ENCODE peak calls at places on chromosome X, in eight cellular contexts. O, J, I, A, H, Z, C and M are unnamed samples. For H3K27me3, the result is how much of the 10 kb centered on the place peaks cover.

GRCh38 chrX:123422875-123423274 is 238.8 kb downstream of the GRIA3 start:
- DNase-seq in O (no peak), J (no peak), I (peak), A (peak), H (peak), Z (peak), C (peak), M (peak)

GRCh38 chrX:75107863-75108509 is 48.1 kb downstream of the ABCB7 start:
- DNase-seq in O (no peak), J (no peak), I (no peak), A (no peak), H (no peak), Z (no peak), C (no peak), M (no peak)

GRCh38 chrX:39904816-39905474 is 192.8 kb downstream of the BCOR start:
- DNase-seq in O (no peak), J (no peak), I (no peak), A (no peak), H (no peak), Z (no peak), C (no peak), M (no peak)

GRCh38 chrX:105909576-105909975 is 87.2 kb downstream of the NRK start:
- DNase-seq in O (no peak), J (no peak), I (no peak), A (no peak), H (no peak), Z (no peak), C (no peak), M (no peak)

GRCh38 chrX:105837227-105837626 is 14.9 kb downstream of the NRK start:
- DNase-seq in O (peak), J (no peak), I (no peak), A (peak), H (no peak), Z (peak), C (peak), M (peak)

GRCh38 chrX:65745992-65746391 is 78.5 kb downstream of the MSN start:
- DNase-seq in O (no peak), J (no peak), I (no peak), A (no peak), H (no peak), Z (no peak), C (no peak), M (no peak)

GRCh38 chrX:2425281-2426071 is 75.3 kb downstream of the DHRSX start:
- DNase-seq in O (no peak), J (no peak), I (no peak), A (no peak), H (no peak), Z (no peak), C (no peak), M (no peak)

GRCh38 chrX:147891886-147892285 is 19.8 kb upstream of the FMR1 start:
- DNase-seq in O (no peak), J (no peak), I (no peak), A (no peak), H (no peak), Z (no peak), C (no peak), M (peak)

GRCh38 chrX:38652934-38653442 is 91.6 kb downstream of the TSPAN7 start:
- DNase-seq in O (no peak), J (no peak), I (peak), A (no peak), H (no peak), Z (no peak), C (no peak), M (no peak)

GRCh38 chrX:101383679-101384078 is 2.3 kb downstream of the BTK start:
- DNase-seq in O (no peak), J (no peak), I (no peak), A (peak), H (no peak), Z (no peak), C (no peak), M (no peak)

GRCh38 chrX:154019633-154020499 is at the start of gene IRAK1:
- DNase-seq in O (peak), J (peak), I (peak), A (peak), H (no peak), Z (peak), C (no peak), M (peak)

GRCh38 chrX:40394302-40394701 is 186.5 kb upstream of the ATP6AP2 start:
- DNase-seq in O (no peak), J (no peak), I (no peak), A (no peak), H (no peak), Z (no peak), C (no peak), M (no peak)

GRCh38 chrX:13364230-13364629 is 44.4 kb upstream of the ATXN3L start:
- DNase-seq in O (no peak), J (no peak), I (no peak), A (no peak), H (no peak), Z (no peak), C (no peak), M (no peak)

GRCh38 chrX:100296183-100296753 is 113.8 kb downstream of the PCDH19 start:
- DNase-seq in O (no peak), J (peak), I (no peak), A (peak), H (no peak), Z (no peak), C (no peak), M (no peak)

GRCh38 chrX:65195621-65196020 is 219.4 kb upstream of the ZC4H2 start:
- DNase-seq in O (no peak), J (no peak), I (no peak), A (no peak), H (no peak), Z (no peak), C (no peak), M (no peak)

GRCh38 chrX:118652717-118653116 is 74.7 kb upstream of the IL13RA1 start:
- DNase-seq in O (no peak), J (no peak), I (no peak), A (no peak), H (no peak), Z (no peak), C (peak), M (peak)

GRCh38 chrX:100895365-100896075 is 21.4 kb upstream of the NOX1 start:
- DNase-seq in O (no peak), J (no peak), I (no peak), A (peak), H (no peak), Z (peak), C (peak), M (peak)

GRCh38 chrX:25524150-25524549 is 508.4 kb upstream of the ARX start:
- DNase-seq in O (no peak), J (no peak), I (no peak), A (no peak), H (no peak), Z (no peak), C (peak), M (peak)

GRCh38 chrX:25519258-25519657 is 503.5 kb upstream of the ARX start:
- DNase-seq in O (no peak), J (no peak), I (no peak), A (no peak), H (no peak), Z (no peak), C (no peak), M (no peak)

GRCh38 chrX:25527596-25527995 is 511.8 kb upstream of the ARX start:
- DNase-seq in O (no peak), J (no peak), I (no peak), A (no peak), H (no peak), Z (no peak), C (no peak), M (no peak)

DNA sequence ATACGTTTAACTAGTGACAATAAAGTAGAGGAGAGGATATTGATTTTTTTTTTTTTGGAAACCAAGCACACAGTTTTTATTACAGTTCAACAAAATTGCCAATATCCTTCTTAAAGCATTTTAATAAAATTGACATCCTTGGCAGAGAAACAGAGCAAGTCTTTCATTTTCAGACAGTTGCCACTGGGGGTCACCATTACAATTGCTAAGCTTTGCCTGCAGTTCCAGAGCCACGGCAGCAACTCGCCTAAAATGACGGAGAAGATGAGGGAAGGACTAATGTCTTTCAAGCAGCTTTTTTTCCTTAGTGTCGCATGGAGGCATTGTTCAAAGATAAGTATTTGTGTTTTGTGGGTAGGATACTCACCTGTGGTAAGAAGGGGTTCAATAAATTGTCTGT is 507.8 kb upstream of the ARX start:
- DNase-seq in O (no peak), J (no peak), I (no peak), A (peak), H (no peak), Z (peak), C (peak), M (peak)
- TF ChIP-seq CTCF in O (no peak), J (peak), I (no peak), A (peak), H (peak), Z (peak), C (peak), M (no peak)

GRCh38 chrX:131081772-131082755 is 23.9 kb downstream of the ARHGAP36 start:
- DNase-seq in O (no peak), J (no peak), I (no peak), A (peak), H (no peak), Z (no peak), C (no peak), M (no peak)

GRCh38 chrX:131084145-131084544 is 26.0 kb downstream of the ARHGAP36 start:
- DNase-seq in O (no peak), J (no peak), I (no peak), A (no peak), H (no peak), Z (no peak), C (no peak), M (no peak)

DNA sequence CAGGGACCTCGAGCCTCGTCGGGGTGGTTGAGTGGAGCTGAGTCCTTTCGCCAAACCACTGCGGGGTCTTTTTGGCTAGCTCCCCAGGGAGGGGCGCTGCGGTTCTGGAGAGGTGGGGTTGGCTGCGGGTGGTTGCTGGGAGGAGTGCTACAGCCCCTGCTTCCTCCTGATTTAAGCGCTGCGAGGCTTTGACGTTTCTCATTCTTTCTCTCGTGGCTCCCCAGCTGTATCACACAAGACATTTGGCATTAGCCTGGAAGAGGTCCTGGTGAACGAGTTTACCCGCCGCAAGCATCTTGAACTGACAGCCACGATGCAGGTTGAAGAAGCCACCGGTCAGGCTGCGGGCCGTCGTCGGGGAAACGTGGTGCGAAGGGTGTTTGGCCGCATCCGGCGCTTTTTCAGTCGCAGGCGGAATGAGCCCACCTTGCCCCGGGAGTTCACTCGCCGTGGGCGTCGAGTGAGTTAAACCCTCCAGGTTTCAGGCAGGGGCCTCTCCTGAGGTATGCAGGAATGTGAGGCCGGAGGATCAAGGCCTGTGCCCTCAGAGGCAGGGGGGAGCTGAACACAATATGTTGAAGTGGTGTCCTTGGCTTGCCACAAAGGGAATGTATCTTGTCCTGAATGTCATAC is 25.5 kb downstream of the ARHGAP36 start:
- DNase-seq in O (no peak), J (no peak), I (no peak), A (peak), H (no peak), Z (no peak), C (no peak), M (no peak)
- H3K27me3 ChIP-seq in O (under half), J (under half), I (under half), A (half or more), H (under half), Z (half or more), C (under half), M (under half)

DNA sequence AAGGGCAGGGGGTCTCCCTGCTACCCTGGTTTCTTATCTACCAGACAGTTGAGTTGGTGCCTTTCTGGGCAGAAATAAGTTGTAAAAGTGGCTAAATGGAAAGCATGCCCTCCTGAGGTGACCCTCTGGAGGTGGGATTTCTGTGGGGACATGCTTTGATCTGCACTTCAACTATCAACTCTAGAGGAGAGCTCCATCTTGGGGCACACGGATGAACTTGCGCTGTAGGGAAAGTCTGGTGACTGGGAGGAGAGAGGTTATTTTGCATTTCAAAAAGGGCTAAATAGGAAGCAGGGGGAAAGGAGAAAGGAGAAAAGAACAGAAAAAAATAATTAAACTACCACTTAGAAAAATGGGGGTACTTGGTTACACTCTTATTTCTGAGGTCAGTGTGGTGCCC is 12.7 kb upstream of the RHOXF2B start:
- DNase-seq in O (no peak), J (no peak), I (no peak), A (peak), H (no peak), Z (no peak), C (no peak), M (no peak)
- TF ChIP-seq CTCF in O (no peak), J (no peak), I (peak), A (peak), H (peak), Z (no peak), C (peak), M (no peak)

DNA sequence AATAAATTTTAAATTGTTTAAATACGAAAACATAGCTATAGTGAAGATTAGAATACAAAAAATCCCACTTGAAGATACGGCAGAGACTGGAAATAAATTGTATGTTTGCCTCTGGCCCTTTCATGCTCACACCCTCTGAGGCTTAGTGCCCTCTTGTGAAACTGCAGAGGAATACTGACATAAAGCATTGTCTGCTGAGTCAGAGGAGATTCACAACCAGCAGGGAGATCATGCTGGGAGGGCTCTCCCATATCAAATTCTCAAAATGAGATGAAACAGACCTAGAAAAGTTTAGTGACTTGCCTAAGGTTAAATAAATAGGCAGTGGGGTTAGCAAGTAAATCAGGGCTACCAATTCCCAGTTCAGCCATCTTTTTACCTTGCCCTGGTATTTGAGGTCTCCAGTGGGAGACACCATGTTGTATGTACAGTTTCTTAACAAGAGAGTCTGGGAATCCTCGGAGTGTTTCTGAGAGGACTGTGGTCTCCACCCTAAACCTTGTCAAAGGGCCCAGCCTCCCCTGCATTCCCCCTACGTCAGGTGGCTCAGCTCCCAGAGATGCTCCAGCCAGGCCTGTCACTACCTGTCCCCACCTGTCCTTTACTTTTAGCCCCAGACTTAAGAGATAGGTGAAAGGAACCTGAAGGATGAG is 581.4 kb upstream of the DIPK2B start:
- DNase-seq in O (no peak), J (no peak), I (no peak), A (peak), H (no peak), Z (no peak), C (no peak), M (peak)
- H3K27me3 ChIP-seq in O (under half), J (under half), I (under half), A (under half), H (under half), Z (under half), C (under half), M (under half)

GRCh38 chrX:103571121-103571520 is 14.2 kb upstream of the TCEAL4 start:
- DNase-seq in O (no peak), J (no peak), I (no peak), A (no peak), H (no peak), Z (no peak), C (no peak), M (no peak)
- TF ChIP-seq CTCF in O (no peak), J (no peak), I (no peak), A (no peak), H (no peak), Z (no peak), C (no peak), M (no peak)

GRCh38 chrX:51803833-51804232 is 60.6 kb downstream of the GSPT2 start:
- DNase-seq in O (no peak), J (no peak), I (no peak), A (no peak), H (no peak), Z (no peak), C (no peak), M (no peak)

GRCh38 chrX:51795136-51795535 is 51.9 kb downstream of the GSPT2 start:
- DNase-seq in O (no peak), J (no peak), I (no peak), A (no peak), H (no peak), Z (no peak), C (no peak), M (no peak)

GRCh38 chrX:51802917-51803688 is 59.9 kb downstream of the GSPT2 start:
- DNase-seq in O (peak), J (peak), I (peak), A (peak), H (peak), Z (peak), C (peak), M (peak)

GRCh38 chrX:51798701-51799100 is 55.5 kb downstream of the GSPT2 start:
- DNase-seq in O (no peak), J (no peak), I (no peak), A (no peak), H (no peak), Z (no peak), C (no peak), M (no peak)
- H3K27me3 ChIP-seq in O (under half), J (under half), I (under half), A (under half), H (under half), Z (under half), C (under half), M (under half)

GRCh38 chrX:49269768-49270248 is at the start of gene PPP1R3F:
- DNase-seq in O (no peak), J (peak), I (no peak), A (no peak), H (no peak), Z (no peak), C (no peak), M (no peak)

GRCh38 chrX:49271341-49271740 is 1.7 kb downstream of the PPP1R3F start:
- DNase-seq in O (no peak), J (no peak), I (no peak), A (no peak), H (no peak), Z (no peak), C (no peak), M (peak)

GRCh38 chrX:49268702-49269009 is 937 bp upstream of the PPP1R3F start:
- DNase-seq in O (no peak), J (no peak), I (no peak), A (no peak), H (no peak), Z (no peak), C (no peak), M (no peak)

GRCh38 chrX:49269010-49269767 is 404 bp upstream of the PPP1R3F start:
- DNase-seq in O (peak), J (peak), I (peak), A (peak), H (peak), Z (peak), C (peak), M (peak)

DNA sequence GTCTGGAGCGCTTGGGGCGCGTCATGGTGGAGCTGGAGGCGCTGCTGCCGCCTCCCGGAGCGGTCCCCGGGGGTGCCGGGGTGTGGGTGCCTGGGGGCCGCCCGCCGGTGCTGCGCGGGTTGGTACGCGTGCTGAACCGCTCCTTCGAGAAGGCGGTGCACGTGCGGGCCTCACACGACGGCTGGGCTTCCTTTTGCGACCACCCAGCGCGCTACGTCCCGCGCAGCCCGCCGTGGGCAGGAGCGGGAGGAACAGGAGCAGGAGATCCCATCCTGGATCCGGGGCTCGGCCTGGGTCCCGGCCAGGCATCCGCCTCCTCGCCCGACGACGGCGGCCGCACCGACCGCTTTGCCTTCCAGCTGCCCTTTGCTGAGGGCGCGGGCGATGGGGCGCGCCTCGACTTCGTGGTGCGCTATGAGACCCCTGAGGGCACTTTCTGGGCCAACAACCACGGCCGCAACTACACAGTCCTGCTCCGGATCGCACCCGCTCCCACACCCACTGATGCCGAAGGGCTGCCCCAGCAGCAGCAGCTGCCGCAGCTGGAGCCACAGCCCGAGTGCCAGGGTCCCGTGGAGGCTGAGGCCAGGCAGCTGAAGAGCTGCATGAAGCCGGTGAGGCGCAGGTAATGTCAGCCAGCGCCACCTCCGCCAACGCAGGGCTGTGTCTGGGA is 792 bp downstream of the PPP1R3F start:
- DNase-seq in O (no peak), J (no peak), I (no peak), A (peak), H (no peak), Z (no peak), C (no peak), M (no peak)
- TF ChIP-seq CTCF in O (no peak), J (no peak), I (no peak), A (no peak), H (no peak), Z (no peak), C (no peak), M (no peak)

GRCh38 chrX:10390187-10390586 is 230.2 kb downstream of the MID1 start:
- DNase-seq in O (no peak), J (no peak), I (no peak), A (no peak), H (no peak), Z (no peak), C (no peak), M (no peak)

GRCh38 chrX:10381218-10381617 is 224.4 kb downstream of the CLCN4 start:
- DNase-seq in O (no peak), J (no peak), I (no peak), A (no peak), H (no peak), Z (no peak), C (no peak), M (peak)

DNA sequence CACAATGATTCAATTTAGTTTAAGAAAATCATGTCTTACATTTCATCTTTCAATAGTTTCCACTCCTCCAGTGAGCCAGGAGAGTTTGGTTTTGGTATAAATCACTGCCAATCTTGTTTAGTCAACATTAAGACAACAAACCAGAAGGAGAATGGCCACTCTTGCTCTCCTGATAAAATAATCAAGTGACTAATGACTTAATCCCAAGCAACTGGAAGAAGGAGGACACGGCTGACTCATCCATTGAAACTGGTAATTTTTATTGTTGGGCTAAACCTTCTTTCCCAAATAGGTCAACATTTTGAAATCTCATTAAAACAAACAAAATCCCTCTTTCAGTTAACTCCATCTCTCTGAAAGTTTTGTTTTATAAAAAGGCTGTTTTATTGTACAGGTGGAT is 230.2 kb downstream of the CLCN4 start:
- DNase-seq in O (no peak), J (no peak), I (no peak), A (no peak), H (no peak), Z (no peak), C (peak), M (peak)
- H3K27me3 ChIP-seq in O (under half), J (under half), I (under half), A (under half), H (under half), Z (under half), C (under half), M (under half)